ENCODE peak calls at places on chromosomes 1 and 21, in eight cellular contexts. One of them, this sample, is unnamed.

GRCh38 chr21:44710756-44711326 is 531 bp downstream of the TSPEAR start:
- DNase-seq in T-cell: no peak
- DNase-seq in caudate nucleus: no peak
- DNase-seq in HTR-8/SVneo: no peak
- DNase-seq in AG08396: no peak
- DNase-seq in iris pigment epithelial cell: no peak
- DNase-seq in stimulated activated CD4-positive, alpha-beta T cell treated with anti-CD3 and anti-CD28 coated beads, Interleukin-4, amount 100 ng/mL, for 24 hours: no peak
- DNase-seq in LHCN-M2: no peak
- DNase-seq in this sample: no peak

GRCh38 chr1:43545686-43546387 is 15.2 kb downstream of the PTPRF start:
- DNase-seq in iris pigment epithelial cell: peak; percentile 45
- DNase-seq in T-cell: no peak
- DNase-seq in AG08396: peak; percentile 70
- DNase-seq in caudate nucleus: peak; percentile 66
- DNase-seq in stimulated activated CD4-positive, alpha-beta T cell treated with anti-CD3 and anti-CD28 coated beads, Interleukin-4, amount 100 ng/mL, for 24 hours: no peak
- DNase-seq in LHCN-M2: peak; percentile 23
- DNase-seq in HTR-8/SVneo: peak; percentile 24
- DNase-seq in this sample: no peak

GRCh38 chr1:99358771-99359170 is 94.5 kb downstream of the PLPPR4 start:
- DNase-seq in AG08396: no peak
- DNase-seq in stimulated activated CD4-positive, alpha-beta T cell treated with anti-CD3 and anti-CD28 coated beads, Interleukin-4, amount 100 ng/mL, for 24 hours: no peak
- DNase-seq in LHCN-M2: no peak
- DNase-seq in HTR-8/SVneo: no peak
- DNase-seq in T-cell: no peak
- DNase-seq in iris pigment epithelial cell: no peak
- DNase-seq in caudate nucleus: no peak
- DNase-seq in this sample: no peak

GRCh38 chr1:241834733-241835377 is 13.1 kb upstream of the EXO1 start:
- DNase-seq in caudate nucleus: no peak
- DNase-seq in LHCN-M2: peak; percentile 53
- DNase-seq in stimulated activated CD4-positive, alpha-beta T cell treated with anti-CD3 and anti-CD28 coated beads, Interleukin-4, amount 100 ng/mL, for 24 hours: no peak
- DNase-seq in iris pigment epithelial cell: peak; percentile 76
- DNase-seq in T-cell: no peak
- DNase-seq in HTR-8/SVneo: no peak
- DNase-seq in AG08396: peak; percentile 11
- DNase-seq in this sample: no peak

GRCh38 chr1:119971710-119972570 is 75.6 kb upstream of the ADAM30 start:
- DNase-seq in LHCN-M2: no peak
- DNase-seq in stimulated activated CD4-positive, alpha-beta T cell treated with anti-CD3 and anti-CD28 coated beads, Interleukin-4, amount 100 ng/mL, for 24 hours: no peak
- DNase-seq in iris pigment epithelial cell: no peak
- DNase-seq in T-cell: no peak
- DNase-seq in HTR-8/SVneo: no peak
- DNase-seq in AG08396: no peak
- DNase-seq in caudate nucleus: no peak
- DNase-seq in this sample: no peak

GRCh38 chr1:207050768-207051614 is at the start of gene YOD1:
- DNase-seq in caudate nucleus: peak; percentile 81
- DNase-seq in T-cell: peak; percentile 86
- DNase-seq in HTR-8/SVneo: peak; percentile 85
- DNase-seq in LHCN-M2: peak; percentile 88
- DNase-seq in AG08396: peak; percentile 92
- DNase-seq in stimulated activated CD4-positive, alpha-beta T cell treated with anti-CD3 and anti-CD28 coated beads, Interleukin-4, amount 100 ng/mL, for 24 hours: peak; percentile 91
- DNase-seq in iris pigment epithelial cell: peak; percentile 89
- DNase-seq in this sample: peak; percentile 63

GRCh38 chr1:74733616-74734484 is 898 bp downstream of the TYW3 start:
- DNase-seq in LHCN-M2: peak; percentile 80
- DNase-seq in iris pigment epithelial cell: peak; percentile 81
- DNase-seq in AG08396: peak; percentile 53
- DNase-seq in caudate nucleus: peak; percentile 6
- DNase-seq in T-cell: peak; percentile 29
- DNase-seq in stimulated activated CD4-positive, alpha-beta T cell treated with anti-CD3 and anti-CD28 coated beads, Interleukin-4, amount 100 ng/mL, for 24 hours: peak; percentile 53
- DNase-seq in HTR-8/SVneo: peak; percentile 42
- DNase-seq in this sample: peak; percentile 41

GRCh38 chr1:203306089-203306969 is 1.0 kb downstream of the BTG2 start:
- DNase-seq in AG08396: peak; percentile 80
- DNase-seq in iris pigment epithelial cell: peak; percentile 70
- DNase-seq in HTR-8/SVneo: peak; percentile 82
- DNase-seq in stimulated activated CD4-positive, alpha-beta T cell treated with anti-CD3 and anti-CD28 coated beads, Interleukin-4, amount 100 ng/mL, for 24 hours: peak; percentile 35
- DNase-seq in T-cell: no peak
- DNase-seq in LHCN-M2: peak; percentile 93
- DNase-seq in caudate nucleus: peak; percentile 44
- DNase-seq in this sample: peak; percentile 70

GRCh38 chr21:33290441-33290840 is 24.3 kb downstream of the IL10RB start:
- DNase-seq in HTR-8/SVneo: no peak
- DNase-seq in iris pigment epithelial cell: no peak
- DNase-seq in caudate nucleus: no peak
- DNase-seq in LHCN-M2: no peak
- DNase-seq in AG08396: no peak
- DNase-seq in T-cell: no peak
- DNase-seq in stimulated activated CD4-positive, alpha-beta T cell treated with anti-CD3 and anti-CD28 coated beads, Interleukin-4, amount 100 ng/mL, for 24 hours: no peak
- DNase-seq in this sample: no peak

GRCh38 chr1:204435246-204435885 is 23.7 kb upstream of the PPP1R15B start:
- DNase-seq in iris pigment epithelial cell: peak; percentile 85
- DNase-seq in T-cell: no peak
- DNase-seq in HTR-8/SVneo: no peak
- DNase-seq in stimulated activated CD4-positive, alpha-beta T cell treated with anti-CD3 and anti-CD28 coated beads, Interleukin-4, amount 100 ng/mL, for 24 hours: no peak
- DNase-seq in AG08396: no peak
- DNase-seq in caudate nucleus: no peak
- DNase-seq in LHCN-M2: peak; percentile 38
- DNase-seq in this sample: no peak

GRCh38 chr1:12502300-12503109 is 115.5 kb downstream of the DHRS3 start:
- DNase-seq in iris pigment epithelial cell: no peak
- DNase-seq in LHCN-M2: no peak
- DNase-seq in AG08396: no peak
- DNase-seq in caudate nucleus: no peak
- DNase-seq in HTR-8/SVneo: no peak
- DNase-seq in T-cell: no peak
- DNase-seq in stimulated activated CD4-positive, alpha-beta T cell treated with anti-CD3 and anti-CD28 coated beads, Interleukin-4, amount 100 ng/mL, for 24 hours: peak; percentile 22
- DNase-seq in this sample: no peak

GRCh38 chr1:75707191-75707590 is 17.3 kb upstream of the ACADM start:
- DNase-seq in HTR-8/SVneo: no peak
- DNase-seq in stimulated activated CD4-positive, alpha-beta T cell treated with anti-CD3 and anti-CD28 coated beads, Interleukin-4, amount 100 ng/mL, for 24 hours: no peak
- DNase-seq in caudate nucleus: no peak
- DNase-seq in iris pigment epithelial cell: peak; percentile 62
- DNase-seq in LHCN-M2: no peak
- DNase-seq in AG08396: no peak
- DNase-seq in T-cell: no peak
- DNase-seq in this sample: no peak

GRCh38 chr1:58437623-58438022 is 108.9 kb downstream of the OMA1 start:
- DNase-seq in T-cell: no peak
- DNase-seq in stimulated activated CD4-positive, alpha-beta T cell treated with anti-CD3 and anti-CD28 coated beads, Interleukin-4, amount 100 ng/mL, for 24 hours: no peak
- DNase-seq in AG08396: no peak
- DNase-seq in HTR-8/SVneo: no peak
- DNase-seq in LHCN-M2: no peak
- DNase-seq in caudate nucleus: no peak
- DNase-seq in iris pigment epithelial cell: no peak
- DNase-seq in this sample: no peak

GRCh38 chr1:5907386-5907785 is 84.8 kb downstream of the NPHP4 start:
- DNase-seq in iris pigment epithelial cell: no peak
- DNase-seq in stimulated activated CD4-positive, alpha-beta T cell treated with anti-CD3 and anti-CD28 coated beads, Interleukin-4, amount 100 ng/mL, for 24 hours: no peak
- DNase-seq in T-cell: no peak
- DNase-seq in LHCN-M2: no peak
- DNase-seq in HTR-8/SVneo: no peak
- DNase-seq in AG08396: no peak
- DNase-seq in caudate nucleus: no peak
- DNase-seq in this sample: no peak

GRCh38 chr1:147414505-147415163 is 126.7 kb upstream of the BCL9 start:
- DNase-seq in T-cell: no peak
- DNase-seq in AG08396: no peak
- DNase-seq in stimulated activated CD4-positive, alpha-beta T cell treated with anti-CD3 and anti-CD28 coated beads, Interleukin-4, amount 100 ng/mL, for 24 hours: no peak
- DNase-seq in iris pigment epithelial cell: no peak
- DNase-seq in LHCN-M2: no peak
- DNase-seq in HTR-8/SVneo: no peak
- DNase-seq in caudate nucleus: no peak
- DNase-seq in this sample: no peak